ENCODE peak calls at places on chromosomes 16 and 17, in nine cellular contexts. J, T, L, D, H, U, K, O and X are unnamed samples.
A peak's percentile ranks its signal among the peaks of the same experiment; 100 is the strongest.

GRCh38 chr17:81189670-81190530 is 23.9 kb upstream of the AATK start:
- DNase-seq in J (no peak), L (peak; percentile 46), H (no peak), D (no peak), K (no peak), T (no peak), O (no peak), U (no peak), X (no peak)

GRCh38 chr16:90031931-90032663 is 12.8 kb upstream of the DBNDD1 start:
- DNase-seq in U (no peak), H (no peak), D (no peak), O (no peak), T (peak; percentile 55), K (peak; percentile 48), J (peak; percentile 45), L (no peak), X (no peak)

GRCh38 chr16:12639044-12639443 is 164.6 kb downstream of the CPPED1 start:
- DNase-seq in T (peak; percentile 84), L (peak; percentile 66), O (no peak), U (no peak), H (no peak), D (no peak), J (peak; percentile 28), K (peak; percentile 39), X (peak; percentile 45)

GRCh38 chr16:85965125-85965524 is 66.2 kb downstream of the IRF8 start:
- DNase-seq in L (no peak), D (no peak), K (no peak), U (no peak), J (no peak), H (no peak), O (no peak), T (no peak), X (no peak)

GRCh38 chr17:44222112-44222869 is 2.8 kb upstream of the UBTF start:
- DNase-seq in O (peak; percentile 84), L (peak; percentile 86), D (peak; percentile 64), K (peak; percentile 66), T (peak; percentile 72), J (peak; percentile 73), U (no peak), H (no peak), X (peak; percentile 75)

GRCh38 chr17:4968916-4969550 is 1.4 kb upstream of the SPAG7 start:
- DNase-seq in J (peak; percentile 94), U (no peak), L (peak; percentile 49), T (peak; percentile 95), O (no peak), H (peak; percentile 85), D (no peak), K (peak; percentile 95), X (peak; percentile 79)

GRCh38 chr17:13864551-13864950 is 204.8 kb upstream of the COX10 start:
- DNase-seq in U (no peak), H (no peak), K (peak; percentile 66), D (no peak), J (peak; percentile 66), O (no peak), L (no peak), T (peak; percentile 57), X (peak; percentile 65)

GRCh38 chr17:11742891-11743290 is 144.6 kb downstream of the DNAH9 start:
- DNase-seq in L (no peak), K (no peak), U (no peak), T (no peak), O (no peak), J (no peak), H (no peak), D (no peak), X (no peak)

GRCh38 chr17:44074231-44074910 is 3.8 kb downstream of the G6PC3 start:
- DNase-seq in D (no peak), U (no peak), T (no peak), H (no peak), K (peak; percentile 39), J (no peak), L (no peak), O (no peak), X (no peak)

GRCh38 chr17:78997231-78997741 is 12.3 kb downstream of the CANT1 start:
- DNase-seq in U (no peak), O (peak; percentile 50), K (no peak), D (peak; percentile 8), T (no peak), J (no peak), H (no peak), L (no peak), X (no peak)

GRCh38 chr16:53201900-53202299 is 147.1 kb downstream of the CHD9 start:
- DNase-seq in J (no peak), T (no peak), H (no peak), D (no peak), U (no peak), O (no peak), K (no peak), L (no peak), X (no peak)

GRCh38 chr17:78316867-78317816 is 42.7 kb downstream of the SOCS3 start:
- DNase-seq in D (no peak), U (no peak), K (peak; percentile 71), T (no peak), L (peak; percentile 84), J (peak; percentile 48), O (peak; percentile 80), H (no peak), X (no peak)

GRCh38 chr16:69483611-69484010 is 59.2 kb downstream of the CYB5B start:
- DNase-seq in K (no peak), T (no peak), D (no peak), J (no peak), H (no peak), U (no peak), O (no peak), L (no peak), X (no peak)

GRCh38 chr17:81509687-81510523 is 2.7 kb downstream of the ACTG1 start:
- DNase-seq in U (no peak), J (no peak), O (peak; percentile 34), H (no peak), T (no peak), D (peak; percentile 22), L (peak; percentile 53), K (no peak), X (no peak)

GRCh38 chr17:27244481-27245223 is 49.3 kb upstream of the WSB1 start:
- DNase-seq in H (peak; percentile 87), L (peak; percentile 58), O (peak; percentile 46), D (peak; percentile 58), T (peak; percentile 99), U (no peak), K (peak; percentile 96), J (peak; percentile 81), X (peak; percentile 95)

GRCh38 chr17:51486885-51487520 is 226.7 kb downstream of the UTP18 start:
- DNase-seq in J (no peak), T (no peak), O (no peak), H (no peak), U (no peak), D (no peak), K (no peak), L (no peak), X (no peak)

DNA sequence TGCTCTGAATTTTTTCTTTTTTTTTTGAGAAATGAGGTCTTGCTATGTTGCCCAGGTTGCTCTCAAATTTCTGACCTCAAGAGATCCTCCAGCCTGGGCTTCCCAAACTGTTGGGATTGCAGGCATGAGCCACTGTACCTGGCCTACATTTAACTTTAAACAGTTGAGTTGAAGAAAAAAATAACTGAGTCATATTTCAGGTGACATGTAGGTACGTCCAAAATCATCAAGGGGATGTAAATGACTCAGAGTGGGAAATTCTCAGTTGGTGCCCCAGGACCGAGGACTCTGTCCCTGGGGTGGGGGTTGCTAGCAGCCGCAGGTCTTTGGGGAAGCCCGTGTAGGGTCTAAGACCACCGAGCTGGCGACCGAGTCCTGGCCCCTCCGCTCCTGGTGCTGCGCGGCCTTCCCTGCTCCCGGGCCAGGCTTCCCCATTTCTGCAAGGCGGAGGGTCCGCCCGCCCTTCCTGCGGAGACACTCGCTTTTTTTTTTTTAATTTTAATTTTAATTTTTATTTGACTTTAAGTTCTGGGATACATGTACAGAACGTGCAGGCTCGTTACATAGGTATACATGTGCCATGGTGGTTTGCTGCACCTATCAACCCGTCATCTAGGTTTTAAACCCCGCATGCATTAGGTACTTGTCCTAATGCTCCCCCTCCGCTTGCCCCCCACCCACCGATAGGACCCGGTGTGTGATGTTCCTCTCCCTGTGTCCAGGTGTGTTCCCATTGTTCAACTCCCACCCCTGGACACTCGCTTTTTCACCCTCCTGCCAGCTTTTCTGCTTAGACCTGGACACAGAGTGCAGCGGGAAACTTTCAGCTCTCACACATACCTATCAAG is 12.7 kb upstream of the N4BP1 start:
- DNase-seq in H (no peak), J (no peak), D (no peak), L (no peak), T (no peak), O (no peak), K (no peak), U (no peak), X (no peak)
- H3K4me3 ChIP-seq in H (peak overlapping the region; percentile 53), J (peak overlapping the region; percentile 40), D (peak overlapping the region; percentile 39), L (peak overlapping the region; percentile 46), T (peak overlapping the region; percentile 26), O (no peak overlapping the region), K (peak overlapping the region; percentile 4), U (peak overlapping the region; percentile 53), X (peak overlapping the region; percentile 48)

DNA sequence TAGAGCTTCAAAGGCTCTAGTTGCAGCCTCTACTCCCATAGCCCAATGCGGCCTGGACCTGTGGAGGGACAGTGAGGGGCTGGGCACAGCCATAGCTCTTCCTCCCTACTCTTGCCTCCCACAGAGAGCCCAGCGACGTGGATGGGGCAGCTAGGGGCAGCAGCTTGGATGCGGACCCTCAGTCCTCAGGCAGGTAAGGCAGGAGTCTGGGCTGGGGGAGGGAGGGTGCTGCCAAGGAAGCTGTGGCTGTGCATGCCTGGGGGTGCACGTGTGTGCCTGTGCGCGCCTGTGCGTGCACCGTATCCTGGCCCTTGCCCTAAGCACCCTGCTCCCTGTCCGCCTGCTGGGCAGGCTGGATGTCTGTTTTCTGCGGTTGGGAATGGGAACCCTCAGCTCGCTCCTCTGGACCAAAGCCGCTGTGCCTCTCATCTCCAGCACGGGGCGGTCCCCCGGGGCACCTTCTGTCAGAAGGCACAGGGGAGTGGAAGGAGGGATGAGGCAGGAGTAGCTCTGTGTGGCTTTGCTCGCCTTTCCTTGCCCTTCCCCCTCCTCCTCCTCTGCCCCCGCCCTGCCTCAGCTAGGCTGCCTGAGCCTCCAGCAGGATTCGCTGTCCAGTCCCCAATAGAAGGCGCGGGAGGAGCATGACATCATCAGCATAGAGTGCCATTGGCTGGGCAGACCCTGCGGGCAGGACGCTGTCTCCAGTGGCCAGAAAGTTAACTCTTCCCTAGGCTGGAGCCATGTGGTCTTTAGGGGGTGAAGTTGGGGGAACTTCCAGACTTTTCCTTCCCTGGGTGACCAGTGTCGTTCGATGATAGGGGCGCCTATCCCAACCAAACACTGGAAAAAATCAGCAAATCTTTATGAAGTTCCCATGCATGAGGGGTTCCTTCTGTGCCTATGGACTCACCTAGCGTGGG is 797 bp downstream of the PRCD start:
- DNase-seq in J (peak; percentile 94), T (peak; percentile 96), U (no peak), K (peak; percentile 94), H (peak; percentile 87), D (peak; percentile 86), L (peak; percentile 94), O (peak; percentile 88), X (peak; percentile 84)
- H3K4me3 ChIP-seq in J (peak overlapping the region; percentile 27), T (peak overlapping the region; percentile 30), U (no peak overlapping the region), K (peak overlapping the region; percentile 27), H (peak overlapping the region; percentile 47), D (peak overlapping the region; percentile 23), L (peak overlapping the region; percentile 30), O (no peak overlapping the region), X (peak overlapping the region; percentile 32)

GRCh38 chr17:9676084-9676483 is 30.8 kb downstream of the USP43 start:
- DNase-seq in K (no peak), J (no peak), D (no peak), O (no peak), T (no peak), U (no peak), H (no peak), L (peak; percentile 33), X (no peak)
- H3K4me3 ChIP-seq in K (no peak overlapping the region), J (no peak overlapping the region), D (no peak overlapping the region), O (no peak overlapping the region), T (no peak overlapping the region), U (no peak overlapping the region), H (no peak overlapping the region), L (no peak overlapping the region), X (no peak overlapping the region)

GRCh38 chr17:68599091-68599872 is 1.9 kb downstream of the FAM20A start:
- DNase-seq in T (no peak), U (no peak), D (no peak), H (no peak), K (no peak), L (no peak), J (peak; percentile 7), O (no peak), X (peak; percentile 78)
- H3K4me3 ChIP-seq in T (peak overlapping the region; percentile 40), U (no peak overlapping the region), D (no peak overlapping the region), H (no peak overlapping the region), K (no peak overlapping the region), L (no peak overlapping the region), J (no peak overlapping the region), O (no peak overlapping the region), X (peak overlapping the region; percentile 47)